ENCODE peak calls at places on chromosomes 12 and 14, in seven cellular contexts. One of them, this sample, is unnamed.

GRCh38 chr12:12267801-12268200 is 957 bp upstream of the LRP6 start:
- DNase-seq in SK-N-SH: peak; percentile 57
- DNase-seq in GM12878: no peak
- DNase-seq in H1: no peak
- DNase-seq in K562: no peak
- DNase-seq in HCT116: no peak
- DNase-seq in HepG2: no peak
- DNase-seq in this sample: no peak

GRCh38 chr14:93965287-93965821 is 11.0 kb downstream of the ASB2 start:
- DNase-seq in H1: no peak
- DNase-seq in SK-N-SH: no peak
- DNase-seq in HepG2: peak; percentile 38
- DNase-seq in K562: no peak
- DNase-seq in HCT116: no peak
- DNase-seq in GM12878: no peak
- DNase-seq in this sample: no peak

GRCh38 chr12:122265931-122266771 is at the start of gene VPS33A:
- DNase-seq in SK-N-SH: peak; percentile 96
- DNase-seq in HepG2: peak; percentile 94
- DNase-seq in K562: peak; percentile 98
- DNase-seq in GM12878: peak; percentile 91
- DNase-seq in HCT116: peak; percentile 97
- DNase-seq in H1: peak; percentile 96
- DNase-seq in this sample: peak; percentile 99

GRCh38 chr14:95143813-95144620 is 13.3 kb downstream of the DICER1 start:
- DNase-seq in GM12878: no peak
- DNase-seq in K562: no peak
- DNase-seq in SK-N-SH: no peak
- DNase-seq in HepG2: no peak
- DNase-seq in H1: no peak
- DNase-seq in HCT116: no peak
- DNase-seq in this sample: no peak

GRCh38 chr14:47715330-47715729 is 39.9 kb upstream of the MDGA2 start:
- DNase-seq in K562: no peak
- DNase-seq in SK-N-SH: no peak
- DNase-seq in GM12878: no peak
- DNase-seq in HepG2: no peak
- DNase-seq in HCT116: peak; percentile 12
- DNase-seq in H1: no peak
- DNase-seq in this sample: no peak

GRCh38 chr12:6773662-6774351 is 1.5 kb downstream of the LAG3 start:
- DNase-seq in HepG2: no peak
- DNase-seq in HCT116: no peak
- DNase-seq in H1: no peak
- DNase-seq in SK-N-SH: no peak
- DNase-seq in K562: no peak
- DNase-seq in GM12878: no peak
- DNase-seq in this sample: no peak

GRCh38 chr12:104529130-104529874 is 72.6 kb downstream of the CHST11 start:
- DNase-seq in GM12878: no peak
- DNase-seq in SK-N-SH: no peak
- DNase-seq in K562: no peak
- DNase-seq in HepG2: no peak
- DNase-seq in HCT116: no peak
- DNase-seq in H1: no peak
- DNase-seq in this sample: no peak

GRCh38 chr12:3337944-3338343 is 153.1 kb upstream of the PRMT8 start:
- DNase-seq in HCT116: no peak
- DNase-seq in SK-N-SH: no peak
- DNase-seq in K562: no peak
- DNase-seq in HepG2: no peak
- DNase-seq in GM12878: no peak
- DNase-seq in H1: no peak
- DNase-seq in this sample: no peak

GRCh38 chr12:19945559-19946485 is 422.5 kb upstream of the PDE3A start:
- DNase-seq in GM12878: no peak
- DNase-seq in HepG2: no peak
- DNase-seq in HCT116: no peak
- DNase-seq in K562: no peak
- DNase-seq in H1: no peak
- DNase-seq in SK-N-SH: peak; percentile 76
- DNase-seq in this sample: no peak

GRCh38 chr12:72865921-72866320 is 593.8 kb downstream of the TRHDE start:
- DNase-seq in GM12878: no peak
- DNase-seq in HepG2: no peak
- DNase-seq in SK-N-SH: no peak
- DNase-seq in H1: no peak
- DNase-seq in HCT116: no peak
- DNase-seq in K562: no peak
- DNase-seq in this sample: no peak

GRCh38 chr14:46048127-46048526 is 603.5 kb downstream of the RPL10L start:
- DNase-seq in HCT116: peak; percentile 39
- DNase-seq in H1: peak; percentile 58
- DNase-seq in HepG2: peak; percentile 4
- DNase-seq in SK-N-SH: peak; percentile 1
- DNase-seq in K562: peak; percentile 1
- DNase-seq in GM12878: peak; percentile 3
- DNase-seq in this sample: peak; percentile 90

GRCh38 chr12:6041891-6042290 is 82.6 kb downstream of the VWF start:
- DNase-seq in HepG2: no peak
- DNase-seq in H1: no peak
- DNase-seq in GM12878: no peak
- DNase-seq in SK-N-SH: no peak
- DNase-seq in HCT116: no peak
- DNase-seq in K562: no peak
- DNase-seq in this sample: no peak

GRCh38 chr14:70567791-70568190 is 32.7 kb downstream of the MED6 start:
- DNase-seq in SK-N-SH: peak; percentile 17
- DNase-seq in GM12878: no peak
- DNase-seq in HepG2: peak; percentile 64
- DNase-seq in K562: peak; percentile 6
- DNase-seq in HCT116: peak; percentile 28
- DNase-seq in H1: peak; percentile 66
- DNase-seq in this sample: peak; percentile 33

GRCh38 chr12:41514907-41515306 is 326.8 kb downstream of the PDZRN4 start:
- DNase-seq in SK-N-SH: peak; percentile 18
- DNase-seq in GM12878: no peak
- DNase-seq in HepG2: no peak
- DNase-seq in K562: no peak
- DNase-seq in HCT116: peak; percentile 2
- DNase-seq in H1: no peak
- DNase-seq in this sample: no peak

GRCh38 chr14:102817942-102818940 is 41.0 kb downstream of the TRAF3 start:
- DNase-seq in HCT116: no peak
- DNase-seq in H1: no peak
- DNase-seq in HepG2: no peak
- DNase-seq in SK-N-SH: no peak
- DNase-seq in K562: no peak
- DNase-seq in GM12878: no peak
- DNase-seq in this sample: no peak

GRCh38 chr12:119592232-119592631 is 1.3 kb upstream of the TMEM233 start:
- DNase-seq in H1: no peak
- DNase-seq in GM12878: no peak
- DNase-seq in HCT116: no peak
- DNase-seq in SK-N-SH: peak; percentile 62
- DNase-seq in HepG2: no peak
- DNase-seq in K562: peak; percentile 67
- DNase-seq in this sample: no peak

GRCh38 chr12:63940295-63940997 is 95.9 kb downstream of the SRGAP1 start:
- DNase-seq in GM12878: no peak
- DNase-seq in K562: no peak
- DNase-seq in HCT116: no peak
- DNase-seq in SK-N-SH: peak; percentile 52
- DNase-seq in H1: no peak
- DNase-seq in HepG2: no peak
- DNase-seq in this sample: no peak

GRCh38 chr14:75822522-75823288 is 159.1 kb downstream of the TGFB3 start:
- DNase-seq in SK-N-SH: no peak
- DNase-seq in GM12878: no peak
- DNase-seq in HepG2: no peak
- DNase-seq in K562: no peak
- DNase-seq in HCT116: peak; percentile 67
- DNase-seq in H1: no peak
- DNase-seq in this sample: no peak

GRCh38 chr12:113169697-113170096 is 15.6 kb downstream of the DDX54 start:
- DNase-seq in HepG2: no peak
- DNase-seq in H1: no peak
- DNase-seq in GM12878: no peak
- DNase-seq in SK-N-SH: no peak
- DNase-seq in HCT116: no peak
- DNase-seq in K562: no peak
- DNase-seq in this sample: no peak

GRCh38 chr12:70826156-70826555 is 94.4 kb downstream of the PTPRR start:
- DNase-seq in SK-N-SH: no peak
- DNase-seq in K562: no peak
- DNase-seq in HCT116: no peak
- DNase-seq in HepG2: no peak
- DNase-seq in GM12878: no peak
- DNase-seq in H1: no peak
- DNase-seq in this sample: no peak

GRCh38 chr14:74846968-74847549 is 28.9 kb downstream of the PROX2 start:
- DNase-seq in K562: peak; percentile 23
- DNase-seq in HCT116: no peak
- DNase-seq in GM12878: no peak
- DNase-seq in SK-N-SH: no peak
- DNase-seq in H1: no peak
- DNase-seq in HepG2: no peak
- DNase-seq in this sample: no peak

GRCh38 chr12:111687952-111688351 is 2.1 kb downstream of the ACAD10 start:
- DNase-seq in H1: no peak
- DNase-seq in GM12878: no peak
- DNase-seq in HCT116: no peak
- DNase-seq in K562: no peak
- DNase-seq in HepG2: no peak
- DNase-seq in SK-N-SH: no peak
- DNase-seq in this sample: no peak

GRCh38 chr12:89236748-89237428 is 115.4 kb downstream of the DUSP6 start:
- DNase-seq in SK-N-SH: no peak
- DNase-seq in GM12878: no peak
- DNase-seq in HepG2: no peak
- DNase-seq in H1: no peak
- DNase-seq in HCT116: peak; percentile 13
- DNase-seq in K562: no peak
- DNase-seq in this sample: peak; percentile 16

GRCh38 chr12:95286713-95287112 is 69.1 kb downstream of the VEZT start:
- DNase-seq in HCT116: no peak
- DNase-seq in HepG2: no peak
- DNase-seq in GM12878: no peak
- DNase-seq in K562: no peak
- DNase-seq in SK-N-SH: no peak
- DNase-seq in H1: no peak
- DNase-seq in this sample: no peak
- TF ChIP-seq JUND in HCT116: no peak
- TF ChIP-seq JUND in HepG2: no peak
- TF ChIP-seq JUND in GM12878: no peak
- TF ChIP-seq JUND in K562: no peak
- TF ChIP-seq JUND in SK-N-SH: no peak
- TF ChIP-seq JUND in H1: no peak
- TF ChIP-seq JUND in this sample: no peak

DNA sequence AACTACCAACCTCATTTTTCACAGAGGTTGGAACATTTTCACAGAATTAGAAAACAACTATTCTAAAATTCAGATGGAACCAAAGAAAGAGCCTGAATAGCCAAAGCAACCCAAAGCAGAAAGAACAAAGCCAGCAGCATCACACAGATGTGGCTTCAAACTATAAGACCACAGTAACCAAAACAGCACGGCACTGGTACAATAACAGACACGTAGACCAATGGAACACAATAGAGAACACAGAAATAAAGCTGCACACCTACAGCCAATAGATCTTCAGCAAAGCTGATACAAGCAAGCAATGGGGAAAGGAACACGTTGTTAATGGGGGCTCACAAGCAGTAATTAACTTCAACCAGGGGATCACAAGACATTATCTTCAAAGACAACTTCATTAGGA is 87.8 kb upstream of the FERMT2 start:
- DNase-seq in SK-N-SH: no peak
- DNase-seq in H1: no peak
- DNase-seq in HepG2: no peak
- DNase-seq in K562: no peak
- DNase-seq in GM12878: no peak
- DNase-seq in HCT116: no peak
- DNase-seq in this sample: no peak
- TF ChIP-seq JUND in SK-N-SH: no peak
- TF ChIP-seq JUND in H1: no peak
- TF ChIP-seq JUND in HepG2: no peak
- TF ChIP-seq JUND in K562: no peak
- TF ChIP-seq JUND in GM12878: no peak
- TF ChIP-seq JUND in HCT116: no peak
- TF ChIP-seq JUND in this sample: no peak

DNA sequence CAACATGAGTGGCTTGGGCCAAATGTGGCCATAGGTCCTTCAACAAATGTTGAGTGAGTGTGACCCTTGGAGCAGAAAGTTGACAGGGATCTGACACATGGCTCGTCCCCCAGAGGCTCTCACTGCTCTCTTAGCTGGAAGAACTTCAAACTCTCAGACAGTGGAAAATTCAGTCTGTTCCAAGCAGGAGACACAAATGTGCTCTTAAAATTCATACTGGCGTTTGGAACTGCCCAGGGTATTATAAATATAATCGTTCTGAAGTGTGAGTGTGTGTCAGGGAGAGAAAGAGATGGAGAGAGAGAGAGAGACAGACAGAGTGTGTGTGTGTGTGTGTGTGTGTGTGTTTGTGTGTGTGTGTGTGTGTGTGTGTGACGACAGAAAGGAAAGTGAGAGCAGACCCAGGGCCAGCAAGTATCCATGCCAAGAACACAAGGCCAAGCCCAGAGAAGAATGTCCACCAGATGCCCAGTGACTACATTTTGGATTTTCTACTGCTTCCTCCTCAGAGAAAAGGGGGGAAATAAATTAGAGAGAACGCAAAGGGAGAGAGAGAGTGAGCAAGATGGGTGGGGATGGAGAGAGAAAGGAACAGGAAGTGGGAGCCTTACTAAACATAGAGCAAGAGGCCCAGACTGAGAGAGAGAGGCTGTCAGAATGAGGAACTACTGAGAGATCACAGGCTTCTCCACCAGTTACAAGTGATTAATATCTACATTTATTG is 193.6 kb upstream of the NUDT4 start:
- DNase-seq in K562: peak; percentile 30
- DNase-seq in SK-N-SH: peak; percentile 10
- DNase-seq in HepG2: no peak
- DNase-seq in H1: no peak
- DNase-seq in HCT116: no peak
- DNase-seq in GM12878: peak; percentile 73
- DNase-seq in this sample: no peak
- TF ChIP-seq JUND in K562: no peak
- TF ChIP-seq JUND in SK-N-SH: no peak
- TF ChIP-seq JUND in HepG2: no peak
- TF ChIP-seq JUND in H1: no peak
- TF ChIP-seq JUND in HCT116: no peak
- TF ChIP-seq JUND in GM12878: no peak
- TF ChIP-seq JUND in this sample: no peak

DNA sequence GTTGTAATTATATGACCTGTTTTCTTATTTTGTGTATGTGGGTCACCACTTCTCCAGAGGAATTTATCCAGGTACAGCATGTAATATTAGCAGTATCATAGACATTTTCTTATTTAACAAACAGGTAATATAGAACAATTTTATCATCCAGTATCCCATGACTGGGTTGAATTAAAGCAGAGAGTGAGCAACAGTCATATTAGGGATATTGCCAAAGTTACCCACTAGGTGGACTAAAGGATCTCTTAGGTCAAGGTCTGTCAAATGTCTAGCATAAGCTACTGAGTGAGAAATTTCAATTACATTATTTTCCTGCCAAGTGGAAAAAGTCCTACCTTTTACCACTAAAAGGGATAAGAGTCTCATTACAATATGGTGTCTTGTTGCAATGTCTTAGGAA is 62.1 kb upstream of the TRIM9 start:
- DNase-seq in H1: no peak
- DNase-seq in GM12878: no peak
- DNase-seq in K562: peak; percentile 13
- DNase-seq in SK-N-SH: peak; percentile 25
- DNase-seq in HCT116: peak; percentile 16
- DNase-seq in HepG2: peak; percentile 10
- DNase-seq in this sample: peak; percentile 73
- TF ChIP-seq JUND in H1: no peak
- TF ChIP-seq JUND in GM12878: no peak
- TF ChIP-seq JUND in K562: no peak
- TF ChIP-seq JUND in SK-N-SH: no peak
- TF ChIP-seq JUND in HCT116: no peak
- TF ChIP-seq JUND in HepG2: no peak
- TF ChIP-seq JUND in this sample: no peak